ENCODE peak calls at places on chromosomes 1 and 21, in ten cellular contexts. One of them, this sample, is unnamed.

GRCh38 chr1:41673355-41673754 is 188.9 kb upstream of the EDN2 start:
- DNase-seq in HCT116: no peak
- DNase-seq in prostate gland: no peak
- DNase-seq in stomach: no peak
- DNase-seq in H1: no peak
- DNase-seq in transverse colon: no peak
- DNase-seq in GM12878: peak; percentile 61
- DNase-seq in suprapubic skin: no peak
- DNase-seq in GM23338: no peak
- DNase-seq in sigmoid colon: no peak
- DNase-seq in this sample: no peak

GRCh38 chr1:19922015-19922688 is 1.3 kb downstream of the PLA2G2E start:
- DNase-seq in GM23338: no peak
- DNase-seq in GM12878: no peak
- DNase-seq in H1: no peak
- DNase-seq in sigmoid colon: no peak
- DNase-seq in transverse colon: no peak
- DNase-seq in HCT116: no peak
- DNase-seq in suprapubic skin: no peak
- DNase-seq in prostate gland: no peak
- DNase-seq in stomach: no peak
- DNase-seq in this sample: no peak

GRCh38 chr1:236509647-236510401 is 14.0 kb upstream of the LGALS8 start:
- DNase-seq in GM12878: no peak
- DNase-seq in GM23338: peak; percentile 55
- DNase-seq in HCT116: no peak
- DNase-seq in stomach: peak; percentile 37
- DNase-seq in H1: no peak
- DNase-seq in prostate gland: no peak
- DNase-seq in transverse colon: peak; percentile 25
- DNase-seq in suprapubic skin: no peak
- DNase-seq in sigmoid colon: no peak
- DNase-seq in this sample: no peak

GRCh38 chr21:36145259-36145658 is 10.4 kb downstream of the CBR3 start:
- DNase-seq in stomach: no peak
- DNase-seq in transverse colon: no peak
- DNase-seq in prostate gland: no peak
- DNase-seq in sigmoid colon: no peak
- DNase-seq in H1: no peak
- DNase-seq in GM23338: no peak
- DNase-seq in GM12878: no peak
- DNase-seq in suprapubic skin: no peak
- DNase-seq in HCT116: no peak
- DNase-seq in this sample: no peak

GRCh38 chr1:53327183-53327941 is 508 bp downstream of the LRP8 start:
- DNase-seq in sigmoid colon: no peak
- DNase-seq in HCT116: no peak
- DNase-seq in H1: peak; percentile 76
- DNase-seq in prostate gland: no peak
- DNase-seq in stomach: no peak
- DNase-seq in suprapubic skin: peak; percentile 72
- DNase-seq in transverse colon: peak; percentile 26
- DNase-seq in GM23338: peak; percentile 60
- DNase-seq in GM12878: no peak
- DNase-seq in this sample: no peak

GRCh38 chr1:43143441-43143888 is 28.6 kb downstream of the EBNA1BP2 start:
- DNase-seq in stomach: no peak
- DNase-seq in sigmoid colon: no peak
- DNase-seq in transverse colon: no peak
- DNase-seq in H1: peak; percentile 90
- DNase-seq in GM12878: no peak
- DNase-seq in suprapubic skin: no peak
- DNase-seq in prostate gland: no peak
- DNase-seq in HCT116: peak; percentile 83
- DNase-seq in GM23338: peak; percentile 91
- DNase-seq in this sample: no peak

GRCh38 chr1:28835237-28835650 is 23.3 kb downstream of the OPRD1 start:
- DNase-seq in suprapubic skin: no peak
- DNase-seq in stomach: no peak
- DNase-seq in transverse colon: no peak
- DNase-seq in sigmoid colon: no peak
- DNase-seq in H1: no peak
- DNase-seq in GM23338: no peak
- DNase-seq in GM12878: no peak
- DNase-seq in prostate gland: no peak
- DNase-seq in HCT116: no peak
- DNase-seq in this sample: no peak

GRCh38 chr1:109274533-109275476 is 8.1 kb downstream of the PSRC1 start:
- DNase-seq in transverse colon: peak; percentile 64
- DNase-seq in stomach: peak; percentile 74
- DNase-seq in prostate gland: peak; percentile 90
- DNase-seq in GM12878: no peak
- DNase-seq in HCT116: peak; percentile 21
- DNase-seq in GM23338: no peak
- DNase-seq in sigmoid colon: peak; percentile 87
- DNase-seq in H1: no peak
- DNase-seq in suprapubic skin: peak; percentile 72
- DNase-seq in this sample: peak; percentile 21

GRCh38 chr1:27547220-27548116 is 56.5 kb downstream of the AHDC1 start:
- DNase-seq in GM12878: no peak
- DNase-seq in sigmoid colon: no peak
- DNase-seq in GM23338: peak; percentile 62
- DNase-seq in transverse colon: no peak
- DNase-seq in HCT116: no peak
- DNase-seq in prostate gland: no peak
- DNase-seq in H1: no peak
- DNase-seq in stomach: no peak
- DNase-seq in suprapubic skin: no peak
- DNase-seq in this sample: no peak

DNA sequence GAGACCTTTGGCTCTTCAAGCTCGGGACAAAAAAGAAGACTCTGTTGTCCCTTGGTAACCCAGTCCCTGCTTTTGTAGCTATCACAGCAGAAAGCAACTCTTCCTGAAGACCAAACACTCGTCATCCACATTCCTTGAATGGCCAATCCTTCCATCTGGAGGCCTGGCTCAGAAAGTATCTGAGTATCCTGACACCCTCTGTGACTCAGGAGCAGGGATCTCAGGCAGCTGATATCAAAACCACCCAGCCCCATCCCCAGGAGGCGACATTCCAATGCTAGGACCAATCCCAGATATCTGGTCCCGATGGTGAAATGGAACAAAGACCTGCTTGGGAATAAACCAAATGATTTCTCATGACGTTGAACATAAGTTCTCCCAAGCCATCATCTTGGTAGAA is 112.5 kb downstream of the TAS1R2 start:
- DNase-seq in transverse colon: no peak
- DNase-seq in sigmoid colon: no peak
- DNase-seq in suprapubic skin: no peak
- DNase-seq in stomach: no peak
- DNase-seq in prostate gland: no peak
- DNase-seq in H1: no peak
- DNase-seq in GM23338: no peak
- DNase-seq in GM12878: no peak
- DNase-seq in HCT116: no peak
- DNase-seq in this sample: no peak
- TF ChIP-seq POLR2AphosphoS5 in transverse colon: no peak
- TF ChIP-seq POLR2AphosphoS5 in sigmoid colon: no peak
- TF ChIP-seq POLR2AphosphoS5 in suprapubic skin: no peak
- TF ChIP-seq POLR2AphosphoS5 in stomach: no peak
- TF ChIP-seq POLR2AphosphoS5 in prostate gland: no peak
- TF ChIP-seq POLR2AphosphoS5 in H1: no peak
- TF ChIP-seq POLR2AphosphoS5 in GM23338: no peak
- TF ChIP-seq POLR2AphosphoS5 in GM12878: no peak
- TF ChIP-seq POLR2AphosphoS5 in HCT116: no peak
- TF ChIP-seq POLR2AphosphoS5 in this sample: no peak

DNA sequence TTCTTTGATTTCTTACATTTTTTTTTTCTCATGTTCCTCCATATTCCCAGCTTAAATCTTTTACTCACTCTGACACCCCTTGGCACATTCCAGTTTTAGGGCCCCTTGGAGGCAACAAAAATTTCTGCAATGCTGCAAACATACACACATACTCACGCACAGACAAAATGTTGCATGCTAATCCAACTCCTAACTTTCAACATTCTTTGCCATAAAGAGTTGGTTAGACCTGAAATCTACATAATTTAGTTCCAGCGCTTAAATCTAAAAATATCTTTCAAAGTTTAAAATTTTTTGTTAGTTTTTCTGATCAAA is 103.9 kb downstream of the PTPN14 start:
- DNase-seq in transverse colon: no peak
- DNase-seq in GM23338: no peak
- DNase-seq in suprapubic skin: no peak
- DNase-seq in H1: no peak
- DNase-seq in sigmoid colon: no peak
- DNase-seq in GM12878: no peak
- DNase-seq in HCT116: no peak
- DNase-seq in stomach: no peak
- DNase-seq in prostate gland: no peak
- DNase-seq in this sample: no peak
- H3K27ac ChIP-seq in transverse colon: no peak overlapping the region
- H3K27ac ChIP-seq in GM23338: peak overlapping the region; percentile 96
- H3K27ac ChIP-seq in suprapubic skin: peak overlapping the region; percentile 82
- H3K27ac ChIP-seq in H1: peak overlapping the region; percentile 86
- H3K27ac ChIP-seq in sigmoid colon: peak overlapping the region; percentile 61
- H3K27ac ChIP-seq in GM12878: no peak overlapping the region
- H3K27ac ChIP-seq in HCT116: peak overlapping the region; percentile 81
- H3K27ac ChIP-seq in stomach: peak overlapping the region; percentile 82
- H3K27ac ChIP-seq in prostate gland: no peak overlapping the region
- H3K27ac ChIP-seq in this sample: no peak overlapping the region

GRCh38 chr1:23581219-23581618 is 21.9 kb upstream of the ID3 start:
- DNase-seq in GM12878: no peak
- DNase-seq in sigmoid colon: peak; percentile 72
- DNase-seq in suprapubic skin: no peak
- DNase-seq in transverse colon: no peak
- DNase-seq in prostate gland: no peak
- DNase-seq in H1: no peak
- DNase-seq in stomach: no peak
- DNase-seq in HCT116: no peak
- DNase-seq in GM23338: peak; percentile 43
- DNase-seq in this sample: no peak

GRCh38 chr1:23588749-23589505 is 29.6 kb upstream of the ID3 start:
- DNase-seq in stomach: no peak
- DNase-seq in HCT116: no peak
- DNase-seq in prostate gland: no peak
- DNase-seq in GM23338: no peak
- DNase-seq in GM12878: no peak
- DNase-seq in sigmoid colon: no peak
- DNase-seq in suprapubic skin: no peak
- DNase-seq in H1: no peak
- DNase-seq in transverse colon: no peak
- DNase-seq in this sample: no peak

GRCh38 chr1:23582820-23583219 is 23.5 kb upstream of the ID3 start:
- DNase-seq in GM23338: no peak
- DNase-seq in suprapubic skin: no peak
- DNase-seq in prostate gland: no peak
- DNase-seq in stomach: no peak
- DNase-seq in HCT116: no peak
- DNase-seq in transverse colon: no peak
- DNase-seq in H1: no peak
- DNase-seq in sigmoid colon: no peak
- DNase-seq in GM12878: no peak
- DNase-seq in this sample: no peak

GRCh38 chr1:23589506-23589872 is 30.2 kb upstream of the ID3 start:
- DNase-seq in GM12878: no peak
- DNase-seq in transverse colon: no peak
- DNase-seq in H1: no peak
- DNase-seq in GM23338: no peak
- DNase-seq in prostate gland: no peak
- DNase-seq in stomach: no peak
- DNase-seq in HCT116: no peak
- DNase-seq in sigmoid colon: no peak
- DNase-seq in suprapubic skin: no peak
- DNase-seq in this sample: no peak

DNA sequence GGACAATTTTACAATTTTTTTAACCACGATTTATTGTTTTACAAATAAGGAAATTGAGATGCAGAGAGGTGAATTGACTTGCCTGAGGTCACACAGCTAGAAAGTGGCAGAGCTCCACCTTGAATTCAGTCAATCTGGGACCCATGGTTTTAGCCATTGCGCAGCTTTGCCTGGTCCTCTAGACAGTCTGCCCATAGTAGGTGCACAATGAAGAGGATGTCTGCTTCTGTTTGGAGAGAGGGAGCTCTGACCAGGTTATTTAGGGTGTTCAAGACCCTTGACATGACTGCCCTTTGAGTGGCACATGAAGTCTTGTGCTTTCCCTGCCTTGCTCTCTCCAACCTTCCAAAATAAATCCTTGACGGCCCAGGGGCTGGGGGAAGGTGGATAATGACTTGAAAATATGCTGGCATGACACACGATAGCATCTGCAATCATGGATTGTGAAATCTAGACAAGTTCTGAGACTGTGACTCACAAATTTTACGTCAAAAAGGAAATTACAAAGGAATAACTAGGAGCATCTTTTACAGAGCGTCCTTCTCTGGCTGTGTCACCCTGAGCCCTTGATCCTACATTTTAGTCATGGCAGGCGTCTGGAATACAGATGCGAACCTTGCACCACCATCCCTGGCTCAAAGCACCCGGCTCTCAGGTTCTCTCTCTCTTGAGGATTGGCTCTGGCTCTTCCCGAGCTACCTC is 26.2 kb upstream of the ID3 start:
- DNase-seq in prostate gland: no peak
- DNase-seq in H1: no peak
- DNase-seq in transverse colon: no peak
- DNase-seq in sigmoid colon: peak; percentile 72
- DNase-seq in stomach: no peak
- DNase-seq in HCT116: no peak
- DNase-seq in GM23338: no peak
- DNase-seq in suprapubic skin: peak; percentile 76
- DNase-seq in GM12878: no peak
- DNase-seq in this sample: peak; percentile 35
- TF ChIP-seq POLR2AphosphoS5 in prostate gland: peak; percentile 37
- TF ChIP-seq POLR2AphosphoS5 in H1: no peak
- TF ChIP-seq POLR2AphosphoS5 in transverse colon: no peak
- TF ChIP-seq POLR2AphosphoS5 in sigmoid colon: peak; percentile 17
- TF ChIP-seq POLR2AphosphoS5 in stomach: no peak
- TF ChIP-seq POLR2AphosphoS5 in HCT116: no peak
- TF ChIP-seq POLR2AphosphoS5 in GM23338: no peak
- TF ChIP-seq POLR2AphosphoS5 in suprapubic skin: peak; percentile 68
- TF ChIP-seq POLR2AphosphoS5 in GM12878: no peak
- TF ChIP-seq POLR2AphosphoS5 in this sample: no peak

DNA sequence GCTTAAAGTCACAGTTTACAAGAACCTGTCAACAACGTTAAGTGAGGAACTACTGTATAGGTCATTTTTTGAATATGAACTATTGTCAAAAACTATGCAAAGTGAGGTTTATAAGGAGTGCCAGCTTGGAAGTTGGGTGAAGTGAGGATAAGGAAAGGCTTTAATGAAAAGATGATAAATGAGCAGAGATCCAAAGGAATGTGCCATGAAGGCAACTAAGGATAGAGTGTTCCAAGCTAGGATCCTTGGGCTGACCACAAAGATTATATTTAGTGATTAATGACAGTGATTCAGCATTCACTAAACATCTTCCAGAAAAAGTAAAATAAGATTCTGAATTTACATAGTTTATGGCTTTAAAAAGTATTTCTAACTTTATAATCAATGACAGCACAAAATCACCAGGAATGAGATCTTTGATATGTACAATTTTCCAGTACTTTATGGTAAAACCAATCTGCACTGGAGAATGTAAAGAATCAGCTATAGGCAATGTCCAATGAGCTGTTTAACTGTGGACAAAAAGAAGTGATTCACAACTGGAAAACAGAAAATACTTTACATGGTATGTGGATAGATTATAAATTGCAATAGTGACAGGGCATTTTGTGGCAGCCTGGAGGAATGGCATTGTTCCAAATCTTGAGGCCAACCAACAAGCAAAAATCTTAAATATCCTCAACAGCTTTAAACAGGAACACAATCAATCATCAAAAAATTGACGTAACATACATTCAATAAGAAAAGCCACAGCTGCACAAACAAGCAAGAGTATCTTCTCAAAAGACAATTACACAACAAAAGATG is 91.2 kb upstream of the KCTD3 start:
- DNase-seq in suprapubic skin: no peak
- DNase-seq in prostate gland: no peak
- DNase-seq in HCT116: no peak
- DNase-seq in stomach: no peak
- DNase-seq in sigmoid colon: no peak
- DNase-seq in transverse colon: no peak
- DNase-seq in GM12878: no peak
- DNase-seq in GM23338: no peak
- DNase-seq in H1: no peak
- DNase-seq in this sample: no peak
- H3K27ac ChIP-seq in suprapubic skin: no peak overlapping the region
- H3K27ac ChIP-seq in prostate gland: no peak overlapping the region
- H3K27ac ChIP-seq in HCT116: no peak overlapping the region
- H3K27ac ChIP-seq in stomach: no peak overlapping the region
- H3K27ac ChIP-seq in sigmoid colon: no peak overlapping the region
- H3K27ac ChIP-seq in transverse colon: no peak overlapping the region
- H3K27ac ChIP-seq in GM12878: no peak overlapping the region
- H3K27ac ChIP-seq in GM23338: no peak overlapping the region
- H3K27ac ChIP-seq in H1: no peak overlapping the region
- H3K27ac ChIP-seq in this sample: no peak overlapping the region